ENCODE peak calls at places on chromosomes 13 and 19, in seven cellular contexts. O is body of pancreas; M is HS-27A; C is anterior cingulate cortex; H is CD4-positive, alpha-beta memory T cell; I is MCF 10A; S is T-helper 9 cell. Z is an unnamed sample.

GRCh38 chr13:64339373-64340063 is 2890.6 kb downstream of the PCDH9 start:
- DNase-seq in I (no peak), O (no peak), H (no peak), S (no peak), C (no peak), M (no peak), Z (no peak)

GRCh38 chr13:30047154-30047874 is 196.9 kb upstream of the UBL3 start:
- DNase-seq in I (no peak), O (no peak), M (no peak), C (no peak), S (no peak), H (no peak), Z (no peak)

GRCh38 chr19:368624-369020 is 24.0 kb upstream of the MIER2 start:
- DNase-seq in C (no peak), H (no peak), O (no peak), M (no peak), S (no peak), I (no peak), Z (no peak)

GRCh38 chr19:51690359-51691121 is 2.6 kb upstream of the SPACA6 start:
- DNase-seq in H (peak), O (no peak), M (peak), I (peak), C (peak), S (peak), Z (peak)

GRCh38 chr13:25973085-25973484 is 78.7 kb downstream of the SHISA2 start:
- DNase-seq in M (no peak), H (no peak), O (no peak), C (no peak), S (no peak), I (no peak), Z (no peak)

GRCh38 chr13:76610819-76611415 is 275.3 kb downstream of the KCTD12 start:
- DNase-seq in I (no peak), M (no peak), O (no peak), H (no peak), C (no peak), S (no peak), Z (no peak)

GRCh38 chr13:50244913-50245574 is 229.8 kb downstream of the KCNRG start:
- DNase-seq in I (peak), S (no peak), O (no peak), C (no peak), M (peak), H (peak), Z (no peak)

GRCh38 chr13:110268061-110268460 is 38.9 kb downstream of the COL4A1 start:
- DNase-seq in O (peak), H (no peak), C (no peak), M (no peak), S (no peak), I (no peak), Z (no peak)

GRCh38 chr19:1453525-1454371 is 3.8 kb downstream of the APC2 start:
- DNase-seq in M (no peak), C (peak), S (no peak), I (peak), H (no peak), O (no peak), Z (peak)

GRCh38 chr19:28426110-28426901 is 786.6 kb downstream of the UQCRFS1 start:
- DNase-seq in S (no peak), O (no peak), I (no peak), H (no peak), C (no peak), M (no peak), Z (no peak)

GRCh38 chr13:80658705-80659104 is 317.8 kb upstream of the SPRY2 start:
- DNase-seq in S (no peak), I (no peak), C (no peak), M (no peak), H (no peak), O (no peak), Z (no peak)

GRCh38 chr13:49443327-49443688 is 556 bp downstream of the CAB39L start:
- DNase-seq in O (no peak), C (no peak), H (no peak), M (no peak), S (no peak), I (peak), Z (peak)

GRCh38 chr19:10836478-10837325 is 690 bp upstream of the TMED1 start:
- DNase-seq in C (peak), I (peak), H (peak), S (peak), M (no peak), O (peak), Z (peak)

GRCh38 chr19:50008532-50008931 is 16.6 kb downstream of the VRK3 start:
- DNase-seq in I (no peak), O (no peak), H (no peak), M (no peak), S (no peak), C (no peak), Z (no peak)

GRCh38 chr13:98664924-98665637 is 87.4 kb downstream of the SLC15A1 start:
- DNase-seq in H (no peak), O (no peak), I (no peak), M (no peak), S (no peak), C (no peak), Z (no peak)

GRCh38 chr19:43780706-43781525 is at the start of gene KCNN4:
- DNase-seq in I (peak), M (no peak), O (no peak), H (peak), S (peak), C (no peak), Z (no peak)

GRCh38 chr19:38266070-38266469 is 1.7 kb downstream of the SPINT2 start:
- DNase-seq in O (no peak), S (no peak), M (no peak), I (peak), C (no peak), H (no peak), Z (no peak)

GRCh38 chr13:84479656-84480055 is 597.4 kb upstream of the SLITRK1 start:
- DNase-seq in I (peak), H (no peak), C (no peak), S (no peak), M (no peak), O (no peak), Z (no peak)

GRCh38 chr19:45809643-45810159 is 5.4 kb downstream of the RSPH6A start:
- DNase-seq in H (no peak), O (no peak), M (peak), I (peak), S (no peak), C (no peak), Z (no peak)

GRCh38 chr19:38120471-38121030 is 103.5 kb downstream of the DPF1 start:
- DNase-seq in S (no peak), O (no peak), I (no peak), C (no peak), M (no peak), H (no peak), Z (no peak)

GRCh38 chr19:35122687-35123551 is 7.3 kb downstream of the FXYD3 start:
- DNase-seq in H (no peak), C (no peak), S (no peak), I (peak), O (no peak), M (no peak), Z (no peak)

GRCh38 chr19:16143399-16144215 is at the start of gene HSH2D:
- DNase-seq in S (peak), O (peak), M (no peak), I (peak), H (peak), C (no peak), Z (no peak)

GRCh38 chr19:11673608-11674041 is 65.1 kb downstream of the ZNF823 start:
- DNase-seq in M (no peak), I (no peak), O (peak), C (peak), H (no peak), S (no peak), Z (peak)

GRCh38 chr13:98150836-98151489 is 8.1 kb downstream of the FARP1 start:
- DNase-seq in S (no peak), O (no peak), I (no peak), C (no peak), M (no peak), H (no peak), Z (no peak)